ENCODE peak calls at places on chromosomes 3 and 15, in four cellular contexts. S is CD8-positive, alpha-beta T cell; I is IMR-90; U is GM06990. N is an unnamed sample.
A peak's percentile ranks its signal among the peaks of the same experiment; 100 is the strongest.

GRCh38 chr3:31713820-31714511 is 181.2 kb downstream of the STT3B start:
- DNase-seq in S (no peak), I (no peak), U (no peak), N (no peak)

GRCh38 chr15:77532846-77533245 is 99.9 kb downstream of the LINGO1 start:
- DNase-seq in I (no peak), U (no peak), S (no peak), N (no peak)

GRCh38 chr3:13884851-13885703 is 5.2 kb upstream of the WNT7A start:
- DNase-seq in I (no peak), U (no peak), S (peak; percentile 81), N (peak; percentile 81)

GRCh38 chr3:171566803-171567422 is 106.7 kb upstream of the TNIK start:
- DNase-seq in I (peak; percentile 46), U (no peak), S (no peak), N (peak; percentile 51)

GRCh38 chr3:53350652-53351051 is 3.3 kb upstream of the DCP1A start:
- DNase-seq in I (peak; percentile 18), U (no peak), S (no peak), N (no peak)

GRCh38 chr15:64000183-64000710 is 46.0 kb downstream of the DAPK2 start:
- DNase-seq in U (no peak), S (no peak), I (no peak), N (no peak)

GRCh38 chr3:179673522-179673921 is 20.7 kb downstream of the USP13 start:
- DNase-seq in I (no peak), S (no peak), U (no peak), N (no peak)

GRCh38 chr3:73603771-73604171 is 21.0 kb downstream of the PDZRN3 start:
- DNase-seq in U (no peak), I (peak; percentile 85), S (no peak), N (no peak)

GRCh38 chr3:170808041-170808440 is 62.0 kb downstream of the RPL22L1 start:
- DNase-seq in U (no peak), I (no peak), S (no peak), N (no peak)

GRCh38 chr15:77347197-77347596 is 72.7 kb downstream of the PEAK1 start:
- DNase-seq in I (no peak), U (no peak), S (no peak), N (no peak)

GRCh38 chr3:107222927-107223326 is 154.3 kb upstream of the CCDC54 start:
- DNase-seq in U (no peak), S (no peak), I (peak; percentile 88), N (no peak)

GRCh38 chr3:49656541-49657112 is 17.5 kb upstream of the APEH start:
- DNase-seq in I (no peak), S (no peak), U (no peak), N (no peak)

GRCh38 chr3:39910828-39911464 is 101.5 kb downstream of the MYRIP start:
- DNase-seq in S (no peak), U (no peak), I (no peak), N (no peak)

GRCh38 chr3:87694678-87695077 is 364.1 kb downstream of the CGGBP1 start:
- DNase-seq in I (no peak), U (no peak), S (no peak), N (no peak)

GRCh38 chr3:119529883-119530282 is 29.5 kb downstream of the CD80 start:
- DNase-seq in S (no peak), I (peak; percentile 71), U (no peak), N (no peak)

GRCh38 chr3:38136272-38136806 is 588 bp downstream of the ACAA1 start:
- DNase-seq in I (peak; percentile 54), S (peak; percentile 51), U (peak; percentile 41), N (peak; percentile 43)

GRCh38 chr3:149618151-149619123 is 39.4 kb downstream of the WWTR1 start:
- DNase-seq in U (no peak), S (no peak), I (no peak), N (no peak)

GRCh38 chr15:27249723-27250160 is 278.8 kb downstream of the GABRG3 start:
- DNase-seq in S (no peak), I (no peak), U (no peak), N (no peak)

GRCh38 chr3:49007771-49008528 is 759 bp downstream of the WDR6 start:
- DNase-seq in U (peak; percentile 87), S (peak; percentile 89), I (peak; percentile 71), N (peak; percentile 86)

GRCh38 chr3:56923546-56924224 is 121.9 kb upstream of the ARHGEF3 start:
- DNase-seq in S (peak; percentile 74), I (peak; percentile 35), U (no peak), N (no peak)

GRCh38 chr3:21621396-21621695 is 129.7 kb downstream of the ZNF385D start:
- DNase-seq in I (peak; percentile 22), S (no peak), U (no peak), N (no peak)

GRCh38 chr3:184371570-184372018 is 6.4 kb downstream of the THPO start:
- DNase-seq in I (peak; percentile 89), S (peak; percentile 70), U (no peak), N (peak; percentile 83)

GRCh38 chr3:177069514-177070329 is 127.6 kb downstream of the TBL1XR1 start:
- DNase-seq in I (peak; percentile 75), U (no peak), S (no peak), N (no peak)

GRCh38 chr3:175941352-175941751 is 1082.2 kb downstream of the NAALADL2 start:
- DNase-seq in U (no peak), I (no peak), S (no peak), N (peak; percentile 33)
- TF ChIP-seq CTCF in U (peak; percentile 73), I (no peak), S (no peak), N (peak; percentile 73)

GRCh38 chr15:78565951-78566774 is 843 bp downstream of the CHRNA5 start:
- DNase-seq in U (peak; percentile 8), I (peak; percentile 3), S (no peak), N (peak; percentile 30)
- TF ChIP-seq CTCF in U (peak; percentile 16), I (no peak), S (no peak), N (no peak)

DNA sequence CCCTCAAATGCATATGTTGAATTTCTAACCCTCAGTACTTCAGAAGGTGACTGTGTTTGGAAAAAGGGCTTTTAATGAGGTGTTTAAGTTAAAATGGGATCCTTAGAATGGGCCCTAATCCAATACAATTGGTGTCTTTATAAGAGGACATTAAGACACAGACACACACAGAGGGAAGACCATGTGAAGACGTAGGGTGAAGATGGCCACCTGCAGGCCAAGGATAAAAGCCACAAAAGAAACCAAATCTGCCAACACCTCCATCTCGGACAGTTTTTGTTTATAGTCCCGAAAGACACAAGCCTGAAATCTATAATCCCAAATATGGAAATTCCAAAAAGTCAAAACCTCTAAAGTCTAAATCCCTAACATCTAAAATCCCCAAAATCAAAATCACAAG is 4.1 kb upstream of the MASP1 start:
- DNase-seq in S (no peak), U (no peak), I (no peak), N (no peak)
- TF ChIP-seq CTCF in S (no peak), U (peak; percentile 29), I (peak; percentile 20), N (no peak)

GRCh38 chr3:98784666-98785600 is 21.8 kb downstream of the ST3GAL6 start:
- DNase-seq in I (peak; percentile 94), U (no peak), S (no peak), N (no peak)

GRCh38 chr3:98786364-98786930 is 23.3 kb downstream of the ST3GAL6 start:
- DNase-seq in U (no peak), I (no peak), S (no peak), N (no peak)

GRCh38 chr3:98787181-98787580 is 24.0 kb downstream of the ST3GAL6 start:
- DNase-seq in S (no peak), I (no peak), U (no peak), N (no peak)

GRCh38 chr3:98782826-98783500 is 19.8 kb downstream of the ST3GAL6 start:
- DNase-seq in S (no peak), U (peak; percentile 42), I (no peak), N (no peak)

DNA sequence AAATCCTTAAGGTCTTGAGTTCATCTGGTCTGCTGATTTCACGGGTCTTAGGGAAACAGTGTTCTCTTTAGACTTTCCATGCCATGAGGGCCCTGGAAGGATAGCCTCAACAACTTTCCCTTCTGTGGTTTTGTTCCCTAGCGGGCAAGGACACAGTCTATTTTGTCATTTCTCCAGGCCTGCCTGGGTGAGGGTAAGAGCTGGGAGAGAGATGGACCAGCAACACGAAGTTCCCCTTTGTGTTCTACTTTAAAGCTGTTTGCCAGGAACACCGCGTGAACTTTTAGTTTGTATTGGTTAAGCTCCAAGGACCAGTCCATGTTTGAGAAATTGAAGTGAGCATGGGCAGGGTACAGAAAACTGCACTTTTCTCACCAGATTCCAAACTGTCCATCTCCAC is 20.9 kb downstream of the ST3GAL6 start:
- DNase-seq in U (no peak), S (no peak), I (no peak), N (no peak)
- TF ChIP-seq CTCF in U (no peak), S (no peak), I (no peak), N (no peak)

DNA sequence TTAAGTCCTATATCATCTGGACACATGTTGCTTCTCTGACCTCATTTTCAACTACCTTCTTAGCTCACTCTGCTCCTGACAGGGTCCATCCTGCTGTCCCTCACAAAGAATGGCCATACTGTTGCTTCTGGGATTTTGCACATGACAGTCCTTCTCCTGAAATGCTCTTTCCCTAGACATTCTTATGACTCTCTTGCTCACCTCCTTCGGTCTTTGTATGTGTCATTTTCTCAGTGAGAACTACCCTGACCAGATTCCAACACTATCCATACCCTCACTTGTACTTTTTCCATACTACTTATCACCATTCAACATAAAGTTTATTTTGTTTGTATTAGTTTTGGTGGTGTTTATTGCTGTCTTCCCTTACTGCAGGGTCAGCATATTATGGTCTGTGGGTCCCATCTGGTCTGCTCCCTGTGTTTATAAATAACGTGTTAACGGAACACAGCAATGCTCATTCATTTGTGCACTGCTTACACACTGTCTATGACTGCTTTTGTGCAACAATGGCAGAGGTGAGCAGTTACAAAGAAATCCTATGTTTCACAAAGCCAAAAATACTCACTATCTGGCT is 159.5 kb downstream of the SPATA16 start:
- DNase-seq in U (no peak), S (no peak), I (no peak), N (no peak)
- TF ChIP-seq CTCF in U (no peak), S (no peak), I (no peak), N (no peak)

GRCh38 chr15:57580866-57581265 is 10.8 kb upstream of the MYZAP start:
- DNase-seq in S (no peak), I (no peak), U (no peak), N (no peak)
- TF ChIP-seq CTCF in S (no peak), I (no peak), U (no peak), N (no peak)

N was measured in GM13977.